ENCODE peak calls at places on chromosomes 6 and 20, in seven cellular contexts. W is H9, G is mesendoderm, A is IMR-90, E is mesenchymal stem cell, N is H1, H is trophoblast cell. C is an unnamed sample.
A peak's percentile ranks its signal among the peaks of the same experiment; 100 is the strongest.

GRCh38 chr6:129331450-129332138 is 378.4 kb downstream of the ARHGAP18 start:
- DNase-seq in W (no peak), G (peak; percentile 36), H (no peak), E (peak; percentile 45), A (peak; percentile 78), N (no peak), C (no peak)

GRCh38 chr20:18973499-18974173 is 160.1 kb downstream of the SCP2D1 start:
- DNase-seq in H (no peak), A (no peak), G (no peak), W (no peak), N (no peak), E (no peak), C (no peak)

GRCh38 chr6:3596736-3597135 is 139.9 kb upstream of the SLC22A23 start:
- DNase-seq in H (no peak), W (no peak), N (no peak), G (no peak), A (no peak), E (no peak), C (no peak)

GRCh38 chr6:136640132-136640915 is 90.1 kb upstream of the MAP7 start:
- DNase-seq in G (peak; percentile 62), N (no peak), H (no peak), E (peak; percentile 65), W (no peak), A (peak; percentile 82), C (no peak)

GRCh38 chr20:21510414-21510971 is 3.4 kb downstream of the NKX2-2 start:
- DNase-seq in G (peak; percentile 50), A (no peak), H (no peak), E (no peak), N (peak; percentile 62), W (peak; percentile 52), C (no peak)

GRCh38 chr6:138815797-138816528 is 20.1 kb downstream of the ECT2L start:
- DNase-seq in H (peak; percentile 83), N (no peak), E (peak; percentile 81), A (peak; percentile 79), W (no peak), G (peak; percentile 74), C (peak; percentile 40)

GRCh38 chr20:35901678-35902544 is 52.4 kb downstream of the SCAND1 start:
- DNase-seq in E (peak; percentile 92), A (peak; percentile 97), W (no peak), G (no peak), H (peak; percentile 75), N (no peak), C (no peak)

GRCh38 chr6:118649918-118650499 is 1.4 kb downstream of the CEP85L start:
- DNase-seq in W (no peak), N (no peak), E (no peak), G (no peak), A (no peak), H (no peak), C (no peak)

GRCh38 chr6:78353040-78353439 is 514.3 kb upstream of the IRAK1BP1 start:
- DNase-seq in W (no peak), N (no peak), E (no peak), G (no peak), A (no peak), H (no peak), C (no peak)

GRCh38 chr20:57392130-57392445 is 892 bp downstream of the RBM38 start:
- DNase-seq in H (peak; percentile 23), W (no peak), E (no peak), N (no peak), A (no peak), G (no peak), C (no peak)

GRCh38 chr6:135935951-135936601 is 84.6 kb downstream of the PDE7B start:
- DNase-seq in G (no peak), E (peak; percentile 53), A (peak; percentile 75), N (no peak), W (no peak), H (no peak), C (no peak)

GRCh38 chr20:22383156-22383555 is 201.2 kb downstream of the FOXA2 start:
- DNase-seq in W (no peak), N (no peak), G (no peak), H (no peak), E (no peak), A (no peak), C (no peak)

GRCh38 chr6:6557871-6558270 is 30.6 kb upstream of the LY86 start:
- DNase-seq in E (no peak), A (no peak), G (no peak), N (no peak), W (no peak), H (peak; percentile 23), C (no peak)

GRCh38 chr6:18835976-18836375 is 448.8 kb downstream of the RNF144B start:
- DNase-seq in W (no peak), N (no peak), A (no peak), G (peak; percentile 23), H (no peak), E (no peak), C (no peak)

GRCh38 chr6:56595490-56596122 is 47.1 kb downstream of the DST start:
- DNase-seq in A (peak; percentile 30), N (peak; percentile 52), W (peak; percentile 34), H (peak; percentile 66), G (peak; percentile 48), E (peak; percentile 59), C (peak; percentile 31)

GRCh38 chr6:56757585-56757984 is 114.9 kb upstream of the DST start:
- DNase-seq in W (no peak), A (peak; percentile 71), E (peak; percentile 80), H (peak; percentile 59), N (no peak), G (peak; percentile 68), C (no peak)

GRCh38 chr6:5053864-5054426 is 31.2 kb upstream of the PPP1R3G start:
- DNase-seq in A (no peak), W (no peak), N (no peak), E (no peak), H (peak; percentile 66), G (no peak), C (no peak)

GRCh38 chr6:44216677-44217331 is at the start of gene MYMX:
- DNase-seq in G (peak; percentile 40), E (no peak), W (peak; percentile 72), N (peak; percentile 79), H (no peak), A (no peak), C (no peak)
- H3K4me1 ChIP-seq in G (peaks cover 13% of the 10 kb centered on the region), E (peaks cover 30% of the 10 kb centered on the region), W (peaks cover 16% of the 10 kb centered on the region), N (peaks cover 23% of the 10 kb centered on the region), H (peaks cover 29% of the 10 kb centered on the region), A (peaks cover 6% of the 10 kb centered on the region), C (peaks cover 28% of the 10 kb centered on the region)

GRCh38 chr6:111624391-111625098 is 18.9 kb upstream of the TRAF3IP2 start:
- DNase-seq in W (no peak), G (no peak), A (peak; percentile 31), H (no peak), N (no peak), E (no peak), C (no peak)

GRCh38 chr6:111625511-111626331 is 20.0 kb upstream of the TRAF3IP2 start:
- DNase-seq in E (peak; percentile 14), N (no peak), H (peak; percentile 32), A (peak; percentile 84), G (peak; percentile 29), W (no peak), C (no peak)

GRCh38 chr6:111620168-111620567 is 14.5 kb upstream of the TRAF3IP2 start:
- DNase-seq in G (no peak), E (no peak), A (no peak), H (no peak), W (no peak), N (no peak), C (no peak)

GRCh38 chr6:111625099-111625416 is 19.4 kb upstream of the TRAF3IP2 start:
- DNase-seq in H (no peak), N (no peak), G (no peak), W (no peak), E (no peak), A (no peak), C (no peak)

GRCh38 chr6:111623046-111623718 is 17.5 kb upstream of the TRAF3IP2 start:
- DNase-seq in E (no peak), W (no peak), G (no peak), A (no peak), H (no peak), N (no peak), C (no peak)
- H2BK5ac ChIP-seq in E (no peak overlapping the region), W (no peak overlapping the region), G (no peak overlapping the region), A (no peak overlapping the region), H (no peak overlapping the region), N (no peak overlapping the region), C (no peak overlapping the region)

GRCh38 chr6:127951172-127951995 is 50.5 kb upstream of the THEMIS start:
- DNase-seq in H (peak; percentile 50), W (no peak), G (no peak), A (no peak), E (no peak), N (no peak), C (no peak)
- H3K4me1 ChIP-seq in H (no peaks in the 10 kb centered on the region), W (no peaks in the 10 kb centered on the region), G (no peaks in the 10 kb centered on the region), A (no peaks in the 10 kb centered on the region), E (no peaks in the 10 kb centered on the region), N (no peaks in the 10 kb centered on the region), C (no peaks in the 10 kb centered on the region)

GRCh38 chr20:39829255-39829654 is 859.8 kb downstream of the MAFB start:
- DNase-seq in N (peak; percentile 53), H (no peak), A (peak; percentile 41), G (peak; percentile 53), W (peak; percentile 58), E (no peak), C (peak; percentile 29)

GRCh38 chr20:39825524-39825923 is 863.4 kb downstream of the DHX35 start:
- DNase-seq in A (no peak), H (no peak), G (no peak), E (no peak), W (no peak), N (no peak), C (no peak)

GRCh38 chr20:39825950-39826349 is 863.1 kb downstream of the MAFB start:
- DNase-seq in H (no peak), A (peak; percentile 13), W (no peak), N (no peak), G (no peak), E (peak; percentile 42), C (no peak)

GRCh38 chr20:39830903-39831302 is 858.1 kb downstream of the MAFB start:
- DNase-seq in N (no peak), W (no peak), A (no peak), H (no peak), G (no peak), E (no peak), C (no peak)

DNA sequence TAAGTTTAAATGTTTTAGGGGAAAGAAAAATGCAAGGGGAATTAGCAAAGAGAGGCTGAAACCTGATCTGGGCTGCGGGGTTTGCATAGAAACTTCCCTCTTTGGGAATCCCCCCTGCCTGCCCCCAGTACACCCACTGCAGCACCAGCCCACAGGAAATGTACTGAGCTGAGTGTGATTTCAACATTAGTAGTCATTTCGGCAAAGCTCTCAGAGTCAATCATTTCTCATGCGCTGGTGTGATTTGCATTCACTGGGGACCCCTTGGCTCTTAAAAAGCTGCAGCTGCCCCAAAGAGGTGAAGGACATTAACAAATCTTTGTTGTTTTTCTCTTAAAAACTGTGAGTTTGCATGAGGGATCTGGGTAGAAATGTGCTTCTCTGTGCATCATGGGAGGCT is 859.3 kb downstream of the MAFB start:
- DNase-seq in A (no peak), N (no peak), W (no peak), E (peak; percentile 3), G (no peak), H (no peak), C (no peak)
- H2BK5ac ChIP-seq in A (no peak overlapping the region), N (no peak overlapping the region), W (no peak overlapping the region), E (no peak overlapping the region), G (no peak overlapping the region), H (no peak overlapping the region), C (no peak overlapping the region)